ENCODE peak calls at places on chromosome 18, in five cellular contexts. C is AG10803, M is ovary, Y is astrocyte of the spinal cord, B is IMR-90. I is an unnamed sample.

GRCh38 chr18:5413447-5413846 is 117.9 kb upstream of the ZBTB14 start:
- DNase-seq in C (no peak), M (no peak), Y (no peak), B (no peak), I (no peak)

GRCh38 chr18:34632323-34632722 is 77.8 kb upstream of the DTNA start:
- DNase-seq in C (no peak), M (no peak), Y (no peak), B (no peak), I (no peak)

GRCh38 chr18:49878996-49879585 is 65.8 kb upstream of the ACAA2 start:
- DNase-seq in C (no peak), M (no peak), Y (no peak), B (no peak), I (peak)

GRCh38 chr18:5556317-5556974 is 12.6 kb upstream of the EPB41L3 start:
- DNase-seq in C (peak), M (no peak), Y (peak), B (peak), I (peak)

GRCh38 chr18:42611134-42611533 is 504.4 kb downstream of the RIT2 start:
- DNase-seq in C (no peak), M (no peak), Y (no peak), B (no peak), I (no peak)

GRCh38 chr18:23231340-23232021 is 96.2 kb downstream of the CABLES1 start:
- DNase-seq in C (peak), M (no peak), Y (peak), B (peak), I (peak)

GRCh38 chr18:23627325-23627724 is 35.4 kb downstream of the ANKRD29 start:
- DNase-seq in C (peak), M (no peak), Y (peak), B (peak), I (peak)

GRCh38 chr18:3250237-3251107 is 2.9 kb downstream of the MYL12A start:
- DNase-seq in C (peak), M (no peak), Y (peak), B (peak), I (peak)

GRCh38 chr18:74139888-74140287 is 7.7 kb downstream of the FBXO15 start:
- DNase-seq in C (peak), M (no peak), Y (peak), B (peak), I (peak)

GRCh38 chr18:60246606-60247005 is 126.0 kb downstream of the MC4R start:
- DNase-seq in C (no peak), M (no peak), Y (no peak), B (no peak), I (no peak)

GRCh38 chr18:377088-377487 is 109.2 kb upstream of the THOC1 start:
- DNase-seq in C (peak), M (no peak), Y (no peak), B (no peak), I (no peak)

GRCh38 chr18:361941-362913 is 94.4 kb upstream of the THOC1 start:
- DNase-seq in C (peak), M (no peak), Y (peak), B (peak), I (peak)

GRCh38 chr18:11565716-11566115 is 43.7 kb upstream of the SLC35G4 start:
- DNase-seq in C (no peak), M (no peak), Y (no peak), B (no peak), I (no peak)

GRCh38 chr18:62324355-62324828 is 718 bp upstream of the TNFRSF11A start:
- DNase-seq in C (no peak), M (no peak), Y (no peak), B (no peak), I (no peak)

GRCh38 chr18:31176531-31176930 is 13.9 kb upstream of the DSC1 start:
- DNase-seq in C (no peak), M (no peak), Y (no peak), B (peak), I (no peak)

GRCh38 chr18:50560681-50561629 is 1.1 kb downstream of the MAPK4 start:
- DNase-seq in C (no peak), M (no peak), Y (no peak), B (no peak), I (no peak)

GRCh38 chr18:47926101-47926850 is 4.2 kb downstream of the SMAD2 start:
- DNase-seq in C (no peak), M (no peak), Y (no peak), B (no peak), I (no peak)

GRCh38 chr18:21450913-21451312 is 149.6 kb downstream of the ESCO1 start:
- DNase-seq in C (no peak), M (no peak), Y (peak), B (no peak), I (no peak)

GRCh38 chr18:35497006-35497333 is 790 bp downstream of the INO80C start:
- DNase-seq in C (peak), M (no peak), Y (peak), B (peak), I (peak)

GRCh38 chr18:44771572-44771956 is 90.9 kb downstream of the SETBP1 start:
- DNase-seq in C (no peak), M (no peak), Y (no peak), B (no peak), I (no peak)

GRCh38 chr18:42649636-42650035 is 465.8 kb downstream of the RIT2 start:
- DNase-seq in C (no peak), M (no peak), Y (peak), B (no peak), I (peak)

GRCh38 chr18:25805323-25805722 is 285.1 kb downstream of the SS18 start:
- DNase-seq in C (peak), M (no peak), Y (peak), B (peak), I (peak)

GRCh38 chr18:70165936-70166335 is 39.6 kb downstream of the RTTN start:
- DNase-seq in C (no peak), M (no peak), Y (peak), B (no peak), I (no peak)
- H3K4me3 ChIP-seq in C (no peak), M (no peak), Y (no peak), B (no peak), I (no peak)

GRCh38 chr18:9915291-9916066 is 1.7 kb downstream of the VAPA start:
- DNase-seq in C (no peak), M (no peak), Y (no peak), B (peak), I (peak)

GRCh38 chr18:9914334-9914583 is 443 bp downstream of the VAPA start:
- DNase-seq in C (peak), M (no peak), Y (no peak), B (no peak), I (no peak)

GRCh38 chr18:9916814-9917213 is 3.0 kb downstream of the VAPA start:
- DNase-seq in C (no peak), M (no peak), Y (no peak), B (no peak), I (no peak)

GRCh38 chr18:9914584-9915290 is 921 bp downstream of the VAPA start:
- DNase-seq in C (peak), M (peak), Y (peak), B (peak), I (peak)

GRCh38 chr18:9916067-9916684 is 2.4 kb downstream of the VAPA start:
- DNase-seq in C (peak), M (no peak), Y (peak), B (peak), I (peak)
- TF ChIP-seq CTCF in C (no peak), M (no peak), Y (no peak), B (no peak), I (no peak)

GRCh38 chr18:55419939-55420664 is 167.9 kb downstream of the TCF4 start:
- DNase-seq in C (peak), M (no peak), Y (peak), B (no peak), I (peak)
- H3K4me3 ChIP-seq in C (peak), M (no peak), Y (peak), B (peak), I (peak)

GRCh38 chr18:37247499-37248161 is 318.0 kb downstream of the CELF4 start:
- DNase-seq in C (no peak), M (no peak), Y (no peak), B (no peak), I (no peak)

GRCh38 chr18:37249895-37250618 is 315.5 kb downstream of the CELF4 start:
- DNase-seq in C (no peak), M (no peak), Y (no peak), B (no peak), I (no peak)

GRCh38 chr18:37246779-37247340 is 318.7 kb downstream of the CELF4 start:
- DNase-seq in C (no peak), M (no peak), Y (no peak), B (no peak), I (no peak)

GRCh38 chr18:37249171-37249886 is 316.3 kb downstream of the CELF4 start:
- DNase-seq in C (no peak), M (no peak), Y (no peak), B (no peak), I (no peak)

DNA sequence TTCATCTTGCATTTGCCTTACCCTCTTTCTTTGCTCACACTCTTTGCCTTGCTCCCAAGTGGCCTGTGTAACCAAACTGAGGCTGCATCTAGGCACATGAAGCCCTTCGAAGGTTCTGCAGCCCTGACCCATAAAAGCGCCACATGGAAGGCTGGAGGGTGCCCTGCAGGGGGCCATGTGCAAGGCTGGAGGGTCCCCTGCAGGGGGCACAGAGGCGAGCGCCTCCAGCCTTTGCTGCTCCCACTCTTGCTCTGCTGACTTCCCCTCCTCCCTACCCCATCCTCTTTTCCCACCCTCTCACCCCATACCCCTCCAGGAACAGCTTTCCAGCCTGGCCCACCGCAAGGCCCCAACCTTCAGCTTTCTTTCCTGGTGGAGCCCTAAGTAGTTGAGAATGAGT is 317.3 kb downstream of the CELF4 start:
- DNase-seq in C (no peak), M (no peak), Y (no peak), B (no peak), I (no peak)
- TF ChIP-seq CTCF in C (no peak), M (no peak), Y (no peak), B (no peak), I (no peak)

I was measured in fibroblast of the aortic adventitia.